ENCODE peak calls at places on chromosomes 5 and 9, in seven cellular contexts. Z is GM18507; R is left ventricle myocardium inferior; N is CD8-positive, alpha-beta memory T cell; Y is activated CD4-positive, alpha-beta T cell treated with anti-CD3 and anti-CD28 coated beads for 48 hours; F is gastrocnemius medialis; W is ecto neural progenitor cell. V is an unnamed sample.

GRCh38 chr5:137629646-137630045 is 106.2 kb downstream of the KLHL3 start:
- DNase-seq in F (no peak), N (peak; percentile 44), W (peak; percentile 55), Y (no peak), R (no peak), Z (peak; percentile 66), V (no peak)

GRCh38 chr5:95823738-95824609 is 1.4 kb upstream of the GLRX start:
- DNase-seq in Z (no peak), W (no peak), N (peak; percentile 84), R (peak; percentile 50), Y (peak; percentile 61), F (peak; percentile 50), V (peak; percentile 26)

GRCh38 chr5:168734657-168735344 is 155.6 kb upstream of the PANK3 start:
- DNase-seq in F (peak; percentile 52), N (no peak), Z (no peak), Y (peak; percentile 13), R (peak; percentile 71), W (peak; percentile 36), V (no peak)

GRCh38 chr5:82885657-82886389 is 191.4 kb downstream of the TMEM167A start:
- DNase-seq in W (no peak), N (no peak), R (no peak), Y (no peak), Z (no peak), F (no peak), V (no peak)

GRCh38 chr9:69753830-69754229 is 6.0 kb downstream of the PTAR1 start:
- DNase-seq in W (no peak), N (no peak), R (no peak), Y (no peak), Z (no peak), F (no peak), V (no peak)

GRCh38 chr5:150647275-150648251 is 7.1 kb downstream of the SYNPO start:
- DNase-seq in W (no peak), R (peak; percentile 85), Z (no peak), N (no peak), Y (no peak), F (peak; percentile 78), V (no peak)

GRCh38 chr5:118590806-118591205 is 397.5 kb downstream of the DTWD2 start:
- DNase-seq in N (no peak), F (no peak), Y (no peak), W (no peak), Z (no peak), R (no peak), V (no peak)

GRCh38 chr5:181058786-181059296 is 18.8 kb downstream of the BTNL9 start:
- DNase-seq in F (no peak), W (no peak), Z (no peak), R (no peak), Y (no peak), N (no peak), V (no peak)

GRCh38 chr5:154039458-154039829 is 677 bp downstream of the MFAP3 start:
- DNase-seq in N (no peak), R (no peak), W (no peak), Z (no peak), Y (no peak), F (no peak), V (no peak)

GRCh38 chr5:147055304-147055826 is 176.8 kb upstream of the PPP2R2B start:
- DNase-seq in W (no peak), F (no peak), N (no peak), Y (no peak), Z (no peak), R (no peak), V (no peak)

GRCh38 chr5:181170996-181171395 is 23.6 kb downstream of the OR2V2 start:
- DNase-seq in W (no peak), R (no peak), N (no peak), Z (no peak), F (no peak), Y (no peak), V (no peak)

GRCh38 chr5:154653418-154653763 is 101.8 kb upstream of the LARP1 start:
- DNase-seq in R (no peak), W (no peak), N (no peak), F (no peak), Y (no peak), Z (no peak), V (no peak)

GRCh38 chr9:84671651-84672467 is 2.3 kb downstream of the NTRK2 start:
- DNase-seq in N (no peak), R (no peak), Y (no peak), Z (no peak), F (no peak), W (no peak), V (no peak)

GRCh38 chr9:93595861-93596365 is 19.5 kb downstream of the PHF2 start:
- DNase-seq in Z (no peak), F (no peak), R (no peak), W (peak; percentile 41), N (no peak), Y (no peak), V (no peak)

GRCh38 chr9:128420651-128421473 is at the start of gene CERCAM:
- DNase-seq in Z (peak; percentile 59), N (peak; percentile 29), F (no peak), W (peak; percentile 83), Y (peak; percentile 39), R (peak; percentile 67), V (peak; percentile 39)

GRCh38 chr9:99824378-99825157 is 2.9 kb downstream of the NR4A3 start:
- DNase-seq in Y (peak; percentile 88), F (no peak), R (no peak), Z (no peak), W (peak; percentile 87), N (peak; percentile 75), V (peak; percentile 44)

GRCh38 chr9:77750284-77750683 is 102.2 kb upstream of the GNA14 start:
- DNase-seq in W (no peak), R (no peak), Y (no peak), F (no peak), Z (no peak), N (no peak), V (no peak)

GRCh38 chr5:10288600-10289213 is 19.0 kb downstream of the CMBL start:
- DNase-seq in R (peak; percentile 74), W (no peak), F (peak; percentile 90), Z (no peak), Y (peak; percentile 64), N (no peak), V (no peak)